ENCODE peak calls at places on chromosomes 6 and 20, in six cellular contexts. T, K, S, G, V and A are unnamed samples.

GRCh38 chr6:88574666-88575065 is 388.8 kb downstream of the RNGTT start:
- DNase-seq in T (no peak), K (no peak), V (no peak), G (peak; percentile 46), S (no peak), A (no peak)

GRCh38 chr20:46954490-46955038 is 59.9 kb downstream of the EYA2 start:
- DNase-seq in K (no peak), S (no peak), T (no peak), V (peak; percentile 97), G (no peak), A (no peak)

GRCh38 chr6:106883808-106884262 is 90.7 kb downstream of the CD24 start:
- DNase-seq in T (no peak), K (no peak), V (no peak), S (no peak), G (no peak), A (no peak)

GRCh38 chr20:16007978-16008377 is 565.3 kb downstream of the KIF16B start:
- DNase-seq in S (no peak), T (no peak), K (no peak), G (no peak), V (no peak), A (no peak)

GRCh38 chr6:12014873-12015149 is 2.7 kb downstream of the HIVEP1 start:
- DNase-seq in G (no peak), T (no peak), S (no peak), V (no peak), K (no peak), A (no peak)

GRCh38 chr6:42727084-42727601 is 4.7 kb upstream of the PRPH2 start:
- DNase-seq in G (no peak), T (peak; percentile 7), S (no peak), V (no peak), K (no peak), A (no peak)

GRCh38 chr6:5532941-5533340 is 271.6 kb downstream of the FARS2 start:
- DNase-seq in S (no peak), V (no peak), T (no peak), K (no peak), G (no peak), A (no peak)

GRCh38 chr6:116398366-116399005 is 27.7 kb downstream of the DSE start:
- DNase-seq in T (no peak), G (no peak), S (no peak), K (no peak), V (no peak), A (no peak)

GRCh38 chr6:43187821-43188220 is 5.8 kb downstream of the CUL9 start:
- DNase-seq in T (no peak), K (no peak), S (no peak), V (no peak), G (no peak), A (no peak)

GRCh38 chr6:122800906-122801305 is 11.8 kb downstream of the SMPDL3A start:
- DNase-seq in G (no peak), V (no peak), T (no peak), S (no peak), K (no peak), A (no peak)

GRCh38 chr6:163226836-163227485 is 187.6 kb upstream of the QKI start:
- DNase-seq in K (no peak), T (no peak), G (no peak), S (no peak), V (no peak), A (no peak)

GRCh38 chr20:10637062-10637559 is 36.7 kb downstream of the JAG1 start:
- DNase-seq in S (no peak), K (no peak), V (no peak), G (no peak), T (no peak), A (no peak)

GRCh38 chr20:3586111-3586510 is 77.1 kb downstream of the GFRA4 start:
- DNase-seq in V (no peak), K (no peak), S (no peak), G (no peak), T (no peak), A (no peak)

GRCh38 chr20:3352203-3352602 is 55.3 kb downstream of the DNAAF9 start:
- DNase-seq in G (no peak), K (no peak), T (no peak), V (no peak), S (no peak), A (no peak)

GRCh38 chr6:2902470-2902762 is 693 bp downstream of the SERPINB9 start:
- DNase-seq in T (no peak), V (no peak), K (no peak), S (no peak), G (no peak), A (no peak)

GRCh38 chr6:11328613-11329247 is 96.3 kb upstream of the NEDD9 start:
- DNase-seq in K (no peak), T (no peak), S (no peak), V (no peak), G (no peak), A (no peak)

GRCh38 chr6:47465117-47465516 is 12.5 kb upstream of the CD2AP start:
- DNase-seq in T (no peak), G (no peak), S (no peak), K (no peak), V (no peak), A (no peak)

GRCh38 chr20:5705827-5706226 is 44.4 kb upstream of the SHLD1 start:
- DNase-seq in K (no peak), T (no peak), G (no peak), S (no peak), V (no peak), A (no peak)

GRCh38 chr6:18327621-18328548 is 59.3 kb upstream of the RNF144B start:
- DNase-seq in K (no peak), S (no peak), T (no peak), V (no peak), G (no peak), A (no peak)

GRCh38 chr20:63682384-63683139 is 13.9 kb upstream of the TNFRSF6B start:
- DNase-seq in S (no peak), K (no peak), T (no peak), G (no peak), V (peak; percentile 100), A (no peak)

GRCh38 chr6:164252952-164253351 is 838.4 kb downstream of the QKI start:
- DNase-seq in T (no peak), S (no peak), K (no peak), G (peak; percentile 18), V (no peak), A (no peak)

GRCh38 chr6:18725449-18725848 is 338.3 kb downstream of the RNF144B start:
- DNase-seq in T (no peak), V (no peak), S (no peak), K (no peak), G (no peak), A (no peak)

GRCh38 chr6:68108243-68108835 is 526.7 kb upstream of the ADGRB3 start:
- DNase-seq in G (no peak), V (peak; percentile 19), S (no peak), T (no peak), K (no peak), A (no peak)

GRCh38 chr20:33927703-33928102 is 66.0 kb upstream of the RALY start:
- DNase-seq in V (no peak), T (no peak), G (no peak), S (no peak), K (no peak), A (no peak)

GRCh38 chr6:95545226-95545625 is 32.1 kb upstream of the MANEA start:
- DNase-seq in T (no peak), V (no peak), S (no peak), G (no peak), K (no peak), A (no peak)

GRCh38 chr6:131825946-131826345 is 18.1 kb downstream of the ENPP1 start:
- DNase-seq in S (no peak), G (no peak), V (no peak), T (no peak), K (no peak), A (no peak)

GRCh38 chr6:7636151-7636550 is 46.2 kb downstream of the SNRNP48 start:
- DNase-seq in T (no peak), K (no peak), G (no peak), V (no peak), S (no peak), A (no peak)

GRCh38 chr6:27839303-27840081 is 72.7 kb downstream of the OR2B2 start:
- DNase-seq in G (no peak), V (peak; percentile 56), K (no peak), T (no peak), S (no peak), A (no peak)

GRCh38 chr6:142913036-142913510 is 31.9 kb downstream of the HIVEP2 start:
- DNase-seq in G (no peak), V (no peak), T (no peak), K (no peak), S (no peak), A (no peak)

GRCh38 chr20:25252226-25252625 is 4.3 kb downstream of the PYGB start:
- DNase-seq in T (no peak), S (no peak), K (no peak), V (no peak), G (no peak), A (no peak)

GRCh38 chr6:77607004-77607403 is 45.8 kb upstream of the MEI4 start:
- DNase-seq in T (no peak), S (no peak), G (no peak), V (no peak), K (no peak), A (no peak)